ENCODE peak calls at places on chromosomes 4 and X, in four cellular contexts. F, G, X and V are unnamed samples.

GRCh38 chrX:37291924-37292323 is 57.2 kb upstream of the PRRG1 start:
- DNase-seq in F (no peak), G (no peak), X (no peak), V (no peak)

GRCh38 chr4:168514249-168514852 is 17.5 kb downstream of the PALLD start:
- DNase-seq in F (no peak), G (peak; percentile 20), X (no peak), V (no peak)

GRCh38 chrX:153388722-153389459 is 12.3 kb downstream of the PNMA6E start:
- DNase-seq in F (peak; percentile 42), G (no peak), X (no peak), V (peak; percentile 16)

GRCh38 chrX:42096262-42096939 is 173.0 kb upstream of the CASK start:
- DNase-seq in F (no peak), G (no peak), X (no peak), V (no peak)

GRCh38 chrX:15216280-15216679 is 53.6 kb downstream of the ASB9 start:
- DNase-seq in F (no peak), G (no peak), X (no peak), V (no peak)

GRCh38 chrX:861335-861890 is 230.8 kb downstream of the SHOX start:
- DNase-seq in F (peak; percentile 35), G (no peak), X (no peak), V (no peak)

GRCh38 chr4:102639602-102640001 is 121.2 kb downstream of the MANBA start:
- DNase-seq in F (no peak), G (no peak), X (no peak), V (no peak)

GRCh38 chr4:184798504-184798903 is 27.3 kb downstream of the ACSL1 start:
- DNase-seq in F (no peak), G (no peak), X (no peak), V (no peak)

GRCh38 chr4:129514852-129515251 is 418.9 kb downstream of the C4orf33 start:
- DNase-seq in F (no peak), G (no peak), X (no peak), V (no peak)

GRCh38 chr4:114015444-114015899 is 36.0 kb upstream of the ARSJ start:
- DNase-seq in F (no peak), G (no peak), X (no peak), V (no peak)

GRCh38 chr4:150310159-150310895 is 232.1 kb downstream of the DCLK2 start:
- DNase-seq in F (no peak), G (no peak), X (no peak), V (no peak)

GRCh38 chr4:165628572-165628971 is 244.5 kb upstream of the TLL1 start:
- DNase-seq in F (no peak), G (no peak), X (no peak), V (no peak)

GRCh38 chrX:46311581-46312120 is 233.6 kb downstream of the ZNF674 start:
- DNase-seq in F (no peak), G (no peak), X (no peak), V (no peak)

GRCh38 chr4:92232566-92232965 is 71.2 kb upstream of the GRID2 start:
- DNase-seq in F (no peak), G (no peak), X (no peak), V (no peak)

GRCh38 chr4:171650543-171650942 is 162.7 kb upstream of the GALNTL6 start:
- DNase-seq in F (peak; percentile 69), G (no peak), X (no peak), V (peak; percentile 7)

DNA sequence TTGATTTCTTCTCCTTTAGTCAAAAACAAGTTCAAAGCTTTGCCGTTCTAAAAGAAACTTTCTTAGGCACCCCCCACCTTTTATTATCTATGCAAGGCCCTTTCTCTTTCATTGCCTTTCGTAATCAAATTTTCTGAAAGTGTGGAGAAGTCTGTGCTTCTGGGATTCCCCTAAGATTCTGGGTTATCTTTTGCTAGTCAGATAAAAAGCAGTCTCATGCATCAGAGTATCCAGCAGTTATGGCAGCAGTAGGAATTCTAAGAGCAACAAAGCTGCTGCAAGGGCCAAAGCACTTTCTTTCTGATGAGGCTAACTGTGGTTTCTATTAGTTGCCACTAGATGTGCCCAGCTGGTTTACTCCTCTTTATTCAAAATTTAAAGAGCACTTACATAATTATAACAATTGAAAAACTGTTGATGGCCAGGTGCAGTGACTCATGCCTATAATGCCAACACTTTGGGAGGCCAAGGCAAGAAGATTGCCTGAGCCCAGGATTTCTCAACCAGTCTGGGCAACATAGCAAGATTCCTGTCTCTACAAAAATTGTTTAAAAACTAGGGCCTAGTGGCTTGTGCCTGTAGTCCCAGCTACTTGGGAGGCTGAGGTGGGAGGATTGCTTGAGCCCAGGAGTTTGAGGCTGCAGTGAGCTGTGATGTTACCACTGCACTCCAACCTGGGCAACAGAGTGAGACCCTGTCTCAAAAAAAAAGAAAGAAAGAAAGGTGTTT is 296.2 kb downstream of the PAPSS1 start:
- DNase-seq in F (no peak), G (no peak), X (no peak), V (no peak)
- H3K4me3 ChIP-seq in F (no peak overlapping the region), G (no peak overlapping the region), X (no peak overlapping the region), V (no peak overlapping the region)

GRCh38 chrX:53333853-53334252 is 52.5 kb upstream of the IQSEC2 start:
- DNase-seq in F (no peak), G (no peak), X (no peak), V (no peak)

GRCh38 chrX:53332204-53332603 is 50.8 kb upstream of the IQSEC2 start:
- DNase-seq in F (no peak), G (no peak), X (no peak), V (no peak)

GRCh38 chrX:53324803-53325202 is 43.4 kb upstream of the IQSEC2 start:
- DNase-seq in F (no peak), G (no peak), X (no peak), V (no peak)

DNA sequence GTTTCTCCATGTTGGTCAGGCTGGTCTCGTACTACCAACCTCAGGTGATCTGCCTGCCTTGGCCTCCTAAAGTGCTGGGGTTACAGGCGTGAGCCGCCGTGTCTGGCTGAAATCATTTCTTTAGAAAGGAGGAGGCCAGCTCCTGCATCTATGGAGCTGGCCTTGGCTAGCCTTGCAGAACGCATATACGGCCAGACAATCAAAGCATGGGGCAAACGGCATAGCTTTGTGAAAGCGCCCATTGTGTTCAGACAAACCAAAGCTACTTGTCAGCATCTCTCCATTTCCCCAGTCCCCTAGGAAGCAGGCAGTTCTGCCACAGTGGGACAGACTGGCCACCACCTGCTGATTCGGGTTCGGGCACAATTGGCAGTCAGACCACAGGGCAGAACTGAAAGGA is 48.9 kb upstream of the IQSEC2 start:
- DNase-seq in F (no peak), G (no peak), X (no peak), V (no peak)
- H3K27me3 ChIP-seq in F (no peaks in the 10 kb centered on the region), G (no peaks in the 10 kb centered on the region), X (no peaks in the 10 kb centered on the region), V (no peaks in the 10 kb centered on the region)

DNA sequence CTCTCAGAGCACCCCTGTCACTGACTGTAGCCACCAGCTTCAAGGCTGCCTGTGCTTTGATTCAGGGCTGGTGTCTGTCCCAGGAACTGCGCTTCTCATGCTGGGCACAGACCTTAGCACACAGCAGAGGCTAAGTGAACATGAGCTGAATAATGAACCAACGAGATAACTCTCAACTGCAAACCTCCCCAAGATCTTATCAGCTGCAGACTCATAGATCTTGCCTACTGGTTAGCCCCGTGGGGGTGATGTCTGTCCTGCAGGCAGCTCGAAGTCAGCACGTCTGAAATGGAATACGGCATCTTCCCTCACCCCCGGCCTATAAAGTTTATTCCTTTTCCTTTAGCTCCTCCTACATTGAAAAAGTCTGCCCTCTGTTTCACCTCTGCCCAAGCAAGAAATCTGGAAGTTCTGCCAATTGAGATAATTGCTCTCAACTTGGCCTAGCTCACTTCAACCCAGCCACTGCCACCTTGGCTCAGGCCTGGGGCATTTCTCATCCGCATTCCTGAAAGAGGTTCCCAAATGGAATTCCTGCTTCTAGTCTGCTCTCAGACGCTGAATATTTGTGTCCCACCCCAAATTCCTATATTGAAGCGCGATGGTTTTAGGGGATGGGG is 73.7 kb downstream of the GATB start:
- DNase-seq in F (no peak), G (no peak), X (no peak), V (no peak)
- H3K4me3 ChIP-seq in F (no peak overlapping the region), G (no peak overlapping the region), X (no peak overlapping the region), V (no peak overlapping the region)

GRCh38 chr4:7151668-7152227 is 40.6 kb upstream of the SORCS2 start:
- DNase-seq in F (no peak), G (no peak), X (no peak), V (peak; percentile 67)
- H3K27me3 ChIP-seq in F (no peaks in the 10 kb centered on the region), G (no peaks in the 10 kb centered on the region), X (no peaks in the 10 kb centered on the region), V (no peaks in the 10 kb centered on the region)

GRCh38 chr4:118941149-118941548 is 52.5 kb downstream of the SYNPO2 start:
- DNase-seq in F (no peak), G (no peak), X (peak; percentile 43), V (no peak)
- H3K4me3 ChIP-seq in F (no peak overlapping the region), G (no peak overlapping the region), X (no peak overlapping the region), V (no peak overlapping the region)

GRCh38 chrX:25869761-25870160 is 268.4 kb upstream of the MAGEB18 start:
- DNase-seq in F (no peak), G (no peak), X (no peak), V (no peak)
- H3K27me3 ChIP-seq in F (no peaks in the 10 kb centered on the region), G (no peaks in the 10 kb centered on the region), X (no peaks in the 10 kb centered on the region), V (no peaks in the 10 kb centered on the region)

DNA sequence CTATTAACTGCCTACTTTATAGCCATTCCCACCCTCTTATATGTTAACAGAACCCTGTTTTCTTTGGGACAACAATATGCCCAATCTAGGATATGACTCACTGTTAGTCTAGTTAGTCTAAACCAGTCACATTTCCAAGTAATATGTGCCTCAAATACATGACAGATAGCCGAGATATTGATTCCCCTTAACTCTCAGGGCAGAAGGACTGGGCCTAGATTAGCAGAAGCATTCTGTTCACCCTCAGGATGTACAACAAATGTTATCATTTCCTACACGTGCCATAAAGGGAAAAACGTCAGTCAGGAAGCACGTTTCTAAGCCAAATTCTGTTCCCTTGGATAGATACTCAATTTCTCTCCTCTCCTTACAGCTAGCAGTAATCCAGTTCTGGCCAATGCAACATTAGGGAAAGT is 114.1 kb downstream of the SLC10A7 start:
- DNase-seq in F (no peak), G (no peak), X (no peak), V (no peak)
- H3K4me3 ChIP-seq in F (no peak overlapping the region), G (no peak overlapping the region), X (no peak overlapping the region), V (no peak overlapping the region)

DNA sequence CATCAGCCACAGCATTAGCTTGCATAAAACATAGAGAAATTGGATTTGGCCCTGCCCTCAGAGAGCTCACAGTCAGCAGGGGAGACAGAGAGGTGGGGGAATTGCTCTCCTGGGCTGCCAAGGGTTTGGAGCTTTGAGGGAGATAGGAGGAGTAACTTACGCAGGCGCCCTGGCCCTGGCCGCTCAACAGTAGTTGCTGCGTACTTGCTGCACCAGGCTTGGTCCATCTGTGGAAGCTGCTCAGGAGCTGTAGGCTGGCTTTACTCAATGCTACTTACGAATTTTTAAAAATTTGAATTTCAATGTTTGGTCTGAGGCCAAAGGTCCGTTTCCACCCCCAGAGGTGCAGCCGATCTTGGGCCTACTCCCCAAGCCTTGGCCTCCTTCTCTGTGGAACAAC is 83.3 kb downstream of the CPZ start:
- DNase-seq in F (no peak), G (no peak), X (no peak), V (peak; percentile 25)
- H3K27me3 ChIP-seq in F (peaks cover 32% of the 10 kb centered on the region), G (no peaks in the 10 kb centered on the region), X (no peaks in the 10 kb centered on the region), V (no peaks in the 10 kb centered on the region)